ENCODE peak calls at places on chromosomes 16 and 17, in seven cellular contexts. Q is uterus, I is adrenal gland, U is WTC11, W is omental fat pad, C is AG09309, F is GM23338. L is an unnamed sample.

GRCh38 chr16:23608194-23608593 is 12.1 kb upstream of the NDUFAB1 start:
- DNase-seq in Q (no peak), I (no peak), U (no peak), W (no peak), C (peak), F (no peak), L (no peak)

GRCh38 chr16:72530434-72530833 is 358.5 kb upstream of the PMFBP1 start:
- DNase-seq in Q (no peak), I (no peak), U (no peak), W (no peak), C (peak), F (peak), L (no peak)

GRCh38 chr17:77690271-77691161 is 268.0 kb upstream of the TNRC6C start:
- DNase-seq in Q (no peak), I (no peak), U (no peak), W (no peak), C (no peak), F (no peak), L (peak)

GRCh38 chr16:73060216-73060615 is 12.3 kb upstream of the ZFHX3 start:
- DNase-seq in Q (no peak), I (no peak), U (no peak), W (no peak), C (no peak), F (peak), L (no peak)

GRCh38 chr16:80896778-80897177 is 92.4 kb upstream of the CDYL2 start:
- DNase-seq in Q (no peak), I (no peak), U (no peak), W (no peak), C (no peak), F (no peak), L (no peak)

GRCh38 chr16:69190046-69190588 is 3.2 kb downstream of the SNTB2 start:
- DNase-seq in Q (no peak), I (no peak), U (no peak), W (no peak), C (no peak), F (no peak), L (no peak)

GRCh38 chr16:80512460-80512859 is 28.3 kb upstream of the DYNLRB2 start:
- DNase-seq in Q (no peak), I (no peak), U (no peak), W (no peak), C (no peak), F (no peak), L (no peak)

GRCh38 chr16:79081292-79082066 is 519.1 kb downstream of the MAF start:
- DNase-seq in Q (no peak), I (no peak), U (no peak), W (no peak), C (no peak), F (no peak), L (no peak)

GRCh38 chr17:48239603-48239995 is 132.0 kb downstream of the SNX11 start:
- DNase-seq in Q (no peak), I (no peak), U (no peak), W (no peak), C (no peak), F (no peak), L (no peak)

GRCh38 chr17:32912218-32912897 is 15.6 kb upstream of the TMEM98 start:
- DNase-seq in Q (peak), I (peak), U (peak), W (no peak), C (peak), F (peak), L (peak)

GRCh38 chr16:85192736-85193493 is 80.6 kb upstream of the CIBAR2 start:
- DNase-seq in Q (no peak), I (no peak), U (no peak), W (no peak), C (no peak), F (no peak), L (no peak)

GRCh38 chr16:88633684-88634140 is 4.7 kb upstream of the IL17C start:
- DNase-seq in Q (no peak), I (no peak), U (peak), W (no peak), C (no peak), F (peak), L (peak)

GRCh38 chr16:66695935-66696668 is 441 bp downstream of the CMTM4 start:
- DNase-seq in Q (peak), I (peak), U (peak), W (no peak), C (no peak), F (peak), L (peak)

GRCh38 chr17:27577884-27578717 is 52.9 kb upstream of the LGALS9 start:
- DNase-seq in Q (peak), I (peak), U (no peak), W (no peak), C (no peak), F (no peak), L (no peak)

GRCh38 chr16:4511441-4512082 is 27.0 kb downstream of the CDIP1 start:
- DNase-seq in Q (no peak), I (peak), U (peak), W (no peak), C (no peak), F (peak), L (peak)

GRCh38 chr17:61245706-61246135 is 153.9 kb upstream of the TBX2 start:
- DNase-seq in Q (no peak), I (no peak), U (no peak), W (no peak), C (no peak), F (peak), L (no peak)

GRCh38 chr17:40253565-40253964 is 34.1 kb upstream of the CDC6 start:
- DNase-seq in Q (no peak), I (no peak), U (no peak), W (no peak), C (no peak), F (no peak), L (no peak)

GRCh38 chr17:40852378-40852777 is 14.6 kb downstream of the KRT12 start:
- DNase-seq in Q (no peak), I (no peak), U (no peak), W (no peak), C (no peak), F (no peak), L (no peak)

GRCh38 chr16:87431926-87432325 is 39.8 kb downstream of the MAP1LC3B start:
- DNase-seq in Q (no peak), I (peak), U (no peak), W (no peak), C (peak), F (no peak), L (no peak)

GRCh38 chr17:16952401-16952800 is 19.5 kb downstream of the TNFRSF13B start:
- DNase-seq in Q (no peak), I (peak), U (no peak), W (no peak), C (no peak), F (no peak), L (no peak)

GRCh38 chr17:45846223-45846622 is 1.5 kb downstream of the SPPL2C start:
- DNase-seq in Q (no peak), I (no peak), U (no peak), W (no peak), C (no peak), F (no peak), L (no peak)

GRCh38 chr17:49031965-49032928 is 35.1 kb downstream of the IGF2BP1 start:
- DNase-seq in Q (peak), I (peak), U (peak), W (no peak), C (peak), F (peak), L (peak)

GRCh38 chr17:67105213-67105612 is 60.9 kb downstream of the CACNG1 start:
- DNase-seq in Q (no peak), I (no peak), U (no peak), W (no peak), C (peak), F (no peak), L (no peak)

GRCh38 chr17:1746975-1747543 is 4.4 kb downstream of the SERPINF2 start:
- DNase-seq in Q (peak), I (no peak), U (no peak), W (no peak), C (no peak), F (peak), L (no peak)

GRCh38 chr17:81577278-81578000 is 25.3 kb upstream of the FAAP100 start:
- DNase-seq in Q (peak), I (no peak), U (no peak), W (no peak), C (no peak), F (no peak), L (no peak)

GRCh38 chr16:86952769-86953168 is 364.4 kb downstream of the C16orf95 start:
- DNase-seq in Q (no peak), I (no peak), U (no peak), W (no peak), C (no peak), F (no peak), L (no peak)

GRCh38 chr16:12896562-12896961 is 4.8 kb upstream of the SHISA9 start:
- DNase-seq in Q (no peak), I (no peak), U (peak), W (no peak), C (no peak), F (peak), L (no peak)

GRCh38 chr17:38464723-38465419 is 36.6 kb downstream of the ARHGAP23 start:
- DNase-seq in Q (peak), I (peak), U (no peak), W (peak), C (peak), F (peak), L (peak)

DNA sequence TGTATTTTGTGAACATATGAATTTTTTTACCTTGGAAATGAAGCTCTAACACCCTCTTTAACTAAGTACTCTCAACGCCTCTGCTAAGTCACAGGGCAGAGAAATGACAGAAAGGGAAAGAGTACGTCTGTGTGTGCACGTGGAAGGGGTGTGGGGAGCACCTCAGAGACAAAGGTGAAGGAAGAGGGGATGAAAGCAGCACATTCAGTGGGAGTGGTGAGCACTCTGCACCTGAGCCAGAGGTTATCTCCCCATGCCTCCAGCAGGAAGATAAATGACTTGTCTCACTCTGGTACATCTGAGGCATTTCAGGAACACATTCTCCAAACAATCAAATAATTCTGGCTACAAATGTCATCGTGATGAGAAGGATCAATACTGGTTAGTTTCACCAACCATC is 15.0 kb downstream of the GNA13 start:
- DNase-seq in Q (no peak), I (no peak), U (no peak), W (no peak), C (no peak), F (no peak), L (no peak)
- TF ChIP-seq CTCF in Q (no peak), I (no peak), U (no peak), W (no peak), C (no peak), F (no peak), L (no peak)

GRCh38 chr16:3021449-3022207 is 1.5 kb downstream of the TNFRSF12A start:
- DNase-seq in Q (peak), I (peak), U (peak), W (peak), C (peak), F (peak), L (peak)
- TF ChIP-seq CTCF in Q (peak), I (no peak), U (no peak), W (no peak), C (peak), F (peak), L (no peak)

DNA sequence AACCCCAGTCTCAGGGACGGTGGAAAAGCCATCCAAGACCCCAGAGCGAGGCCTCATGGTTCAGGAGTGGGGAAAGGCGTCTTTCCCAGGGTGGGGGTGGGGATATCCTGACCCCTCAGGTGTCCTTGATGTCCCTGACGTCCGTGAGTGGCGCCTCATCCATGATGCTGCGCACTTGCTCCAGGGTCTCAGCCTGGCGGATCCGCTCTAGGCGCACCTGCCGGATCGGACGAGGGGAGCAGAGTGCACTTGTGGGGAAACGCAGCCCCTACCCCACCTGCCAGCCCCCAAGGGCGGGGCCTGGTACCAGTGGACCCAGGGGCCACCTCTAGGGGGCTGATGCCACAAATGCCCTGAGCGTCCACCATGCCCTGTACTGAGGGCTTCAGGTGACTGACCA is 20.2 kb downstream of the RABEP2 start:
- DNase-seq in Q (no peak), I (no peak), U (no peak), W (no peak), C (no peak), F (no peak), L (no peak)
- TF ChIP-seq CTCF in Q (no peak), I (no peak), U (no peak), W (no peak), C (no peak), F (no peak), L (no peak)

GRCh38 chr17:8740486-8740885 is 4.2 kb downstream of the CCDC42 start:
- DNase-seq in Q (no peak), I (no peak), U (peak), W (no peak), C (no peak), F (peak), L (no peak)
- TF ChIP-seq CTCF in Q (no peak), I (no peak), U (no peak), W (no peak), C (no peak), F (peak), L (no peak)

DNA sequence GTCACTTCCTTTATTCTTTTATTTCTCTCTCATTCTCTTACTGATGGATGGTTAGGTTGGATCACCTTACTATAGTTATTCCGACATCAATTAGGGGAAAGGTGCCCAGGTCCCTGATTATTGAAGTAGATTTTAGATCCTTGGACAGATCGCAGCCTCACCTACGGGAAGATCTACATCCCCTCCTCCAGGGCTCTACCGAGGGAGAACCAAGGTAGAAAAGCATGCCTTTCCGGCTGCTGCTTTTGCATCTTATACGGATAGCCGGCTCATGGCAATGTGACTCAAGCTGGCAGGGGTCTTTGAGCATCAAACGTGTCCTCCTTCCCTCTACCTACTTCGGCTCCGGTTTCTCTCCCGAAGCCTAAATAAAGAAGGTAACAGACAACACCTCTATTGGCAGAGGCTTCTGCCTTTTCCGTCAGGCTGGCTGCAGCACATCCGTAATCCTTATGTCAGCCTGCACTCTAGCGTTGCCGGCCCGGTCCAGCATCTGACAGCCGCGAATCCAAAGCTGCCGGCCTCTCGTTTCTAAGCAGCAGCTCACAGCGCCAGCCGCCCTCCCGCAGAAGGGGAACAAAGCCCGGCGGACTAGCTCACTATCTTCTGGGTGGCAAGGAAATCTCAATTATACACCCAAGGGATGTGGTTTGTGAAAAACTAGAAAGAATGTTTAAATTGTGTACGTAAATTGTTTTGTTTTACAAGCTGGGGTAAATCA is 46.9 kb downstream of the IRX6 start:
- DNase-seq in Q (no peak), I (peak), U (peak), W (no peak), C (peak), F (peak), L (peak)
- TF ChIP-seq CTCF in Q (peak), I (no peak), U (no peak), W (no peak), C (peak), F (peak), L (peak)